ENCODE peak calls at places on chromosomes 5 and 9, in four cellular contexts. One of them, this sample, is unnamed.

GRCh38 chr9:3527653-3527960 is 1.8 kb upstream of the RFX3 start:
- DNase-seq in HepG2: peak; percentile 3
- DNase-seq in GM23338: no peak
- DNase-seq in SK-N-SH: no peak
- DNase-seq in this sample: no peak

GRCh38 chr9:20604561-20604960 is 17.7 kb downstream of the MLLT3 start:
- DNase-seq in SK-N-SH: no peak
- DNase-seq in GM23338: no peak
- DNase-seq in HepG2: no peak
- DNase-seq in this sample: no peak

GRCh38 chr9:89461302-89461701 is 36.6 kb downstream of the SEMA4D start:
- DNase-seq in HepG2: no peak
- DNase-seq in GM23338: no peak
- DNase-seq in SK-N-SH: no peak
- DNase-seq in this sample: no peak

GRCh38 chr5:152185547-152186234 is 219.4 kb downstream of the NMUR2 start:
- DNase-seq in GM23338: no peak
- DNase-seq in HepG2: no peak
- DNase-seq in SK-N-SH: no peak
- DNase-seq in this sample: no peak

GRCh38 chr5:178080618-178081410 is 32.5 kb upstream of the N4BP3 start:
- DNase-seq in HepG2: no peak
- DNase-seq in SK-N-SH: no peak
- DNase-seq in GM23338: no peak
- DNase-seq in this sample: no peak

GRCh38 chr5:38642194-38642987 is 85.9 kb upstream of the LIFR start:
- DNase-seq in GM23338: no peak
- DNase-seq in HepG2: no peak
- DNase-seq in SK-N-SH: peak; percentile 31
- DNase-seq in this sample: no peak

GRCh38 chr9:1094749-1095148 is 44.6 kb downstream of the DMRT2 start:
- DNase-seq in GM23338: no peak
- DNase-seq in HepG2: no peak
- DNase-seq in SK-N-SH: no peak
- DNase-seq in this sample: no peak

GRCh38 chr9:79542735-79543504 is 28.8 kb upstream of the TLE4 start:
- DNase-seq in HepG2: no peak
- DNase-seq in SK-N-SH: no peak
- DNase-seq in GM23338: no peak
- DNase-seq in this sample: no peak

GRCh38 chr5:157994906-157995519 is 136.1 kb upstream of the CLINT1 start:
- DNase-seq in GM23338: peak; percentile 92
- DNase-seq in HepG2: peak; percentile 41
- DNase-seq in SK-N-SH: peak; percentile 78
- DNase-seq in this sample: peak; percentile 58

GRCh38 chr5:93579561-93580386 is 1.2 kb downstream of the NR2F1-AS1 start:
- DNase-seq in SK-N-SH: peak; percentile 74
- DNase-seq in GM23338: peak; percentile 69
- DNase-seq in HepG2: no peak
- DNase-seq in this sample: no peak

GRCh38 chr9:129352157-129352870 is 174.3 kb upstream of the IER5L start:
- DNase-seq in GM23338: peak; percentile 88
- DNase-seq in HepG2: no peak
- DNase-seq in SK-N-SH: peak; percentile 95
- DNase-seq in this sample: no peak

GRCh38 chr9:127154390-127155191 is 32.2 kb upstream of the ANGPTL2 start:
- DNase-seq in GM23338: no peak
- DNase-seq in HepG2: no peak
- DNase-seq in SK-N-SH: no peak
- DNase-seq in this sample: no peak

GRCh38 chr5:73122875-73123810 is 2.8 kb downstream of the TMEM171 start:
- DNase-seq in GM23338: peak; percentile 66
- DNase-seq in SK-N-SH: no peak
- DNase-seq in HepG2: no peak
- DNase-seq in this sample: no peak

GRCh38 chr5:73121109-73121443 is 701 bp downstream of the TMEM171 start:
- DNase-seq in GM23338: no peak
- DNase-seq in SK-N-SH: no peak
- DNase-seq in HepG2: no peak
- DNase-seq in this sample: peak; percentile 53

GRCh38 chr5:73119492-73120157 is 750 bp upstream of the TMEM171 start:
- DNase-seq in HepG2: no peak
- DNase-seq in GM23338: peak; percentile 69
- DNase-seq in SK-N-SH: peak; percentile 33
- DNase-seq in this sample: peak; percentile 84

GRCh38 chr5:73118331-73119011 is 1.9 kb upstream of the TMEM171 start:
- DNase-seq in SK-N-SH: peak; percentile 64
- DNase-seq in HepG2: peak; percentile 9
- DNase-seq in GM23338: no peak
- DNase-seq in this sample: no peak

GRCh38 chr5:73120222-73121108 is at the start of gene TMEM171:
- DNase-seq in HepG2: no peak
- DNase-seq in GM23338: peak; percentile 85
- DNase-seq in SK-N-SH: peak; percentile 81
- DNase-seq in this sample: peak; percentile 79
- H2AFZ ChIP-seq in HepG2: no peak within 1 kb of the TSS
- H2AFZ ChIP-seq in GM23338: peak within 1 kb of the TSS; percentile 98
- H2AFZ ChIP-seq in SK-N-SH: peak within 1 kb of the TSS; percentile 83
- H2AFZ ChIP-seq in this sample: peak within 1 kb of the TSS; percentile 92

GRCh38 chr5:155906046-155906445 is 420.9 kb upstream of the SGCD start:
- DNase-seq in GM23338: peak; percentile 41
- DNase-seq in HepG2: no peak
- DNase-seq in SK-N-SH: no peak
- DNase-seq in this sample: no peak
- TF ChIP-seq CTCF in GM23338: peak; percentile 56
- TF ChIP-seq CTCF in HepG2: no peak
- TF ChIP-seq CTCF in SK-N-SH: peak; percentile 17
- TF ChIP-seq CTCF in this sample: no peak

GRCh38 chr9:134234001-134234660 is 69.8 kb upstream of the RNU6ATAC start:
- DNase-seq in SK-N-SH: no peak
- DNase-seq in GM23338: no peak
- DNase-seq in HepG2: no peak
- DNase-seq in this sample: no peak
- H2AFZ ChIP-seq in SK-N-SH: no peak overlapping the region
- H2AFZ ChIP-seq in GM23338: no peak overlapping the region
- H2AFZ ChIP-seq in HepG2: no peak overlapping the region
- H2AFZ ChIP-seq in this sample: no peak overlapping the region

GRCh38 chr5:88256872-88257271 is 11.8 kb downstream of the TMEM161B start:
- DNase-seq in SK-N-SH: no peak
- DNase-seq in HepG2: peak; percentile 30
- DNase-seq in GM23338: peak; percentile 91
- DNase-seq in this sample: no peak
- TF ChIP-seq CTCF in SK-N-SH: no peak
- TF ChIP-seq CTCF in HepG2: no peak
- TF ChIP-seq CTCF in GM23338: no peak
- TF ChIP-seq CTCF in this sample: no peak

DNA sequence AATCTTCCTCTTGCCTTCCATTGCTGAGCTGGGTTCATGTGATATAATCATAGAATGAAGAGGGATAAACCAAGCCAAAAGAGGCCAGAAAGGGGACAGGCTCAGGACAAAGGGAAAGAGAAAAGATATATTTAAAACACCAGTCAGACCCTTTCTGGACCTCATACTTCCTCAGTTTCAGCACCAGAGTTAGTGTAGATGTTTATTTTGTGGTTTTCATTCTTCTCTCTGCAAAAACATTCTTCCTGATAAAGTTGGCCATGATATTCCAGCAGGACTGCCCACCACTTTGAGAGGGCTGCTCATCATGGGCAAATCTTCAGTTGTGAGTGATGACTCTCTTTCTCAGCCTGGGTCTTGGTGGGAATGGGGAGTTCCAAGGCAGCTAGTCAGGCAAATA is 256.9 kb upstream of the CD180 start:
- DNase-seq in GM23338: no peak
- DNase-seq in HepG2: no peak
- DNase-seq in SK-N-SH: no peak
- DNase-seq in this sample: no peak
- H2AFZ ChIP-seq in GM23338: no peak overlapping the region
- H2AFZ ChIP-seq in HepG2: no peak overlapping the region
- H2AFZ ChIP-seq in SK-N-SH: no peak overlapping the region
- H2AFZ ChIP-seq in this sample: no peak overlapping the region

GRCh38 chr5:54969856-54970828 is 15.3 kb downstream of the ESM1 start:
- DNase-seq in HepG2: no peak
- DNase-seq in GM23338: no peak
- DNase-seq in SK-N-SH: no peak
- DNase-seq in this sample: no peak
- TF ChIP-seq CTCF in HepG2: no peak
- TF ChIP-seq CTCF in GM23338: no peak
- TF ChIP-seq CTCF in SK-N-SH: peak; percentile 32
- TF ChIP-seq CTCF in this sample: no peak

GRCh38 chr5:149409268-149409948 is 30.3 kb upstream of the IL17B start:
- DNase-seq in HepG2: no peak
- DNase-seq in SK-N-SH: no peak
- DNase-seq in GM23338: peak; percentile 61
- DNase-seq in this sample: peak; percentile 29
- H2AFZ ChIP-seq in HepG2: no peak overlapping the region
- H2AFZ ChIP-seq in SK-N-SH: no peak overlapping the region
- H2AFZ ChIP-seq in GM23338: no peak overlapping the region
- H2AFZ ChIP-seq in this sample: no peak overlapping the region

DNA sequence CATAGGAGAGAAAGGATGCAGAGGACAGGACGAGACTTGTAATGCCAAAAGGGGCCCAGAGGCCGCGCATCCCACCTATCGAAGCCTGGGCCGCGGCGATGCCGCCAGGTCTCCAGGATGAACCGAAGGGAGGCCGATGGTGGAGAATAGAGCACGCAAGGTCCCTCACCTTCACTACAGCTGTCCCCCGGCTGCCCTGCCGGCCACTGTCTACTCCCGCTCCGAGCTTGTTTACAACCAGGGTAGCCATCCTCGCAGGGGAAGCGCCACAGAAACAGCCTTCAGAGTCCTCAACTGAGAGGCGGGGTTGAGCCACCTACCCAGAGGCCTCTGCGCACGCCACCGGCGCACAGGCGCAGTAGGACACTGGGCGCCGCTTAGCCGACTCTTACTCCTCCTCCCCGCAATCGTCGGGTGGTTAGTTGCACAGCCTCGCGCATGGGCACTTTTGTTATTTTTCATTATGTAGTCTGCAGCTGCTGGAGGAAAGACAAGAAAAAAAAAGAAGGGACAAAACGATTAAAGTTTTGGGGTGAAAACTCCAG is at the start of gene TRIM23:
- DNase-seq in HepG2: peak; percentile 86
- DNase-seq in GM23338: peak; percentile 93
- DNase-seq in SK-N-SH: peak; percentile 86
- DNase-seq in this sample: peak; percentile 81
- TF ChIP-seq CTCF in HepG2: no peak
- TF ChIP-seq CTCF in GM23338: no peak
- TF ChIP-seq CTCF in SK-N-SH: peak; percentile 15
- TF ChIP-seq CTCF in this sample: no peak